ENCODE peak calls at places on chromosomes 2 and 18, in six cellular contexts. X, T, B, S, E and J are unnamed samples.
A peak's percentile ranks its signal among the peaks of the same experiment; 100 is the strongest.

GRCh38 chr18:12891561-12891960 is 7.5 kb upstream of the PTPN2 start:
- DNase-seq in X (no peak), T (no peak), S (no peak), B (no peak), E (no peak), J (no peak)

GRCh38 chr2:48902521-48902920 is 147.0 kb upstream of the LHCGR start:
- DNase-seq in E (peak; percentile 32), X (no peak), T (no peak), S (no peak), B (no peak), J (no peak)

GRCh38 chr2:168460561-168460960 is 4.5 kb downstream of the CERS6 start:
- DNase-seq in X (no peak), T (no peak), E (no peak), B (no peak), S (no peak), J (no peak)

GRCh38 chr18:39635966-39636365 is 2070.4 kb upstream of the CELF4 start:
- DNase-seq in B (no peak), S (no peak), X (no peak), E (no peak), T (no peak), J (no peak)

GRCh38 chr2:233044974-233045535 is 12.6 kb downstream of the NEU2 start:
- DNase-seq in T (no peak), X (no peak), E (no peak), S (no peak), B (peak; percentile 21), J (no peak)

GRCh38 chr2:210477496-210477895 is 937 bp upstream of the LANCL1 start:
- DNase-seq in E (peak; percentile 71), X (no peak), B (peak; percentile 48), T (peak; percentile 33), S (no peak), J (peak; percentile 30)

GRCh38 chr2:148909114-148909513 is 34.1 kb downstream of the KIF5C start:
- DNase-seq in X (no peak), B (no peak), T (peak; percentile 31), S (no peak), E (peak; percentile 27), J (no peak)

GRCh38 chr2:126893606-126894005 is 5.1 kb upstream of the TEX51 start:
- DNase-seq in B (no peak), E (no peak), S (no peak), X (no peak), T (no peak), J (no peak)

GRCh38 chr18:58896268-58896667 is 31.6 kb downstream of the ZNF532 start:
- DNase-seq in T (no peak), B (no peak), E (no peak), X (no peak), S (no peak), J (no peak)

GRCh38 chr2:96531366-96531765 is 5.2 kb upstream of the ARID5A start:
- DNase-seq in X (no peak), E (no peak), T (peak; percentile 62), S (no peak), B (peak; percentile 59), J (no peak)

GRCh38 chr2:63186331-63186730 is 135.7 kb downstream of the OTX1 start:
- DNase-seq in B (no peak), E (no peak), S (no peak), T (no peak), X (no peak), J (peak; percentile 12)

GRCh38 chr2:69980408-69980807 is 19.0 kb upstream of the ASPRV1 start:
- DNase-seq in X (no peak), S (no peak), B (no peak), T (no peak), E (no peak), J (no peak)

GRCh38 chr2:212327171-212327809 is 211.3 kb downstream of the ERBB4 start:
- DNase-seq in B (no peak), E (no peak), S (no peak), T (no peak), X (no peak), J (no peak)

GRCh38 chr2:200223385-200223784 is 83.1 kb upstream of the SPATS2L start:
- DNase-seq in E (no peak), B (peak; percentile 48), T (no peak), X (no peak), S (no peak), J (no peak)

GRCh38 chr2:239111401-239112100 is 263.7 kb downstream of the TWIST2 start:
- DNase-seq in S (no peak), T (peak; percentile 51), B (no peak), X (no peak), E (no peak), J (no peak)

GRCh38 chr2:8684885-8685696 is 3.2 kb downstream of the ID2 start:
- DNase-seq in S (peak; percentile 58), X (peak; percentile 47), T (peak; percentile 75), E (peak; percentile 72), B (peak; percentile 83), J (no peak)

GRCh38 chr2:102082591-102083586 is 59.7 kb upstream of the IL1R1 start:
- DNase-seq in S (no peak), E (no peak), T (no peak), X (no peak), B (peak; percentile 76), J (peak; percentile 49)

GRCh38 chr18:79926306-79926705 is 25.1 kb downstream of the SLC66A2 start:
- DNase-seq in S (no peak), T (peak; percentile 15), X (no peak), E (no peak), B (peak; percentile 35), J (no peak)

GRCh38 chr2:120935339-120936313 is 200.0 kb downstream of the GLI2 start:
- DNase-seq in X (peak; percentile 29), B (no peak), S (peak; percentile 64), T (no peak), E (no peak), J (no peak)

GRCh38 chr18:7645756-7646155 is 78.6 kb downstream of the PTPRM start:
- DNase-seq in S (peak; percentile 40), B (no peak), X (no peak), E (no peak), T (no peak), J (peak; percentile 17)

GRCh38 chr18:36186461-36187137 is 698 bp upstream of the MOCOS start:
- DNase-seq in E (peak; percentile 73), X (no peak), B (peak; percentile 73), S (no peak), T (peak; percentile 74), J (peak; percentile 6)

GRCh38 chr2:220178991-220179695 is 551.7 kb downstream of the SLC4A3 start:
- DNase-seq in E (no peak), X (no peak), B (no peak), T (no peak), S (no peak), J (no peak)

GRCh38 chr2:10283106-10284062 is 19.3 kb upstream of the HPCAL1 start:
- DNase-seq in S (no peak), T (no peak), B (peak; percentile 68), E (no peak), X (peak; percentile 38), J (peak; percentile 20)

GRCh38 chr2:125638345-125638744 is 1017.6 kb upstream of the GYPC start:
- DNase-seq in E (no peak), T (no peak), X (no peak), B (no peak), S (no peak), J (no peak)

GRCh38 chr2:109030870-109031480 is 42.0 kb upstream of the EDAR start:
- DNase-seq in E (peak; percentile 11), T (no peak), X (no peak), B (no peak), S (no peak), J (no peak)

DNA sequence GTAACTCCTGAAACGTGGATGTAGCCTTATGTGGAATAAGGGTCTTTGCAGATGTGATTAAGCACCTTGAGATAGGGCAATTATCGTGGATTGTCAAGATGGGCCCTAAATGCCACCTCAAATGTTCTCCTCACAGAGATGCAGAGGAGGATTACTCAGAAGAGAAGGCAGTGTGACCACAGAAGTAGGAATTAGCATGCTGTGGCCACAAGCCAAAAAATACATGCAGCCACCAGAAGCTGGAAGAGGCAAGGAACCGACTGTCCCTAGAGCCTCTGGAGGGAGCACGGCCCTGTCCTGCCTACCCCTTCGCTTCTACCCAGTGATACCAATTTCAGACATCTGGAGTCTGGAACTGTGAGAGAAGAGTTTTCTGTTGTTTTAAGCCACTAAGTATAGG is 47.3 kb upstream of the MGAT5 start:
- DNase-seq in S (no peak), E (no peak), T (no peak), X (no peak), B (peak; percentile 75), J (no peak)
- H3K4me1 ChIP-seq in S (no peaks in the 10 kb centered on the region), E (peaks cover 59% of the 10 kb centered on the region), T (peaks cover 6% of the 10 kb centered on the region), X (peaks cover 17% of the 10 kb centered on the region), B (no peaks in the 10 kb centered on the region), J (no peaks in the 10 kb centered on the region)

GRCh38 chr2:36461039-36461681 is 105.6 kb downstream of the CRIM1 start:
- DNase-seq in E (peak; percentile 82), S (no peak), B (no peak), X (peak; percentile 4), T (no peak), J (peak; percentile 87)
- H3K4me1 ChIP-seq in E (peaks cover 71% of the 10 kb centered on the region), S (no peaks in the 10 kb centered on the region), B (peaks cover 10% of the 10 kb centered on the region), X (peaks cover 7% of the 10 kb centered on the region), T (peaks cover 12% of the 10 kb centered on the region), J (peaks cover 35% of the 10 kb centered on the region)

GRCh38 chr2:42961948-42962347 is 169.6 kb upstream of the HAAO start:
- DNase-seq in T (peak; percentile 46), X (no peak), B (no peak), E (no peak), S (no peak), J (no peak)
- H3K4me1 ChIP-seq in T (peaks cover 63% of the 10 kb centered on the region), X (peaks cover 26% of the 10 kb centered on the region), B (no peaks in the 10 kb centered on the region), E (peaks cover 36% of the 10 kb centered on the region), S (peaks cover 15% of the 10 kb centered on the region), J (peaks cover 4% of the 10 kb centered on the region)

DNA sequence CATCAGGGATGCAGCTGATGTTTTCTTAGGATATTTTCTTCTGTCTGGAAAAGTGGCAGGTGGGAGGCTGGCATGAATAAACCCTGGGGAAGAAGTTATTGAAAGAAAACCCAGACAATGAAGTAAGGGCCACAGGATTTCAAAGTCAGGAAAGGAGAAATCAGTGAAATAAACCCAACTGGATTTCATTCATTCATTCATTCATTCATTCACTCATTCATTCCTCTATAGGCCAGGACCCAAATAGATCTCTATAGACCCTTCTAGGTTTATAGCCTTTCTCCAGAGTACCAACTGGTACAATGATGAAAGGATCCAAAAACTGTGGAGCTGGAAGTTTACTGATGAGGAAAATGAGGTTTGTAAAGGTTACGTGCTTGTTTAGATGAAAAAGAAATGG is 67.3 kb upstream of the DNMT3A start:
- DNase-seq in T (no peak), B (no peak), X (no peak), E (no peak), S (no peak), J (no peak)
- H3K4me1 ChIP-seq in T (peaks cover 3% of the 10 kb centered on the region), B (no peaks in the 10 kb centered on the region), X (no peaks in the 10 kb centered on the region), E (no peaks in the 10 kb centered on the region), S (no peaks in the 10 kb centered on the region), J (no peaks in the 10 kb centered on the region)

DNA sequence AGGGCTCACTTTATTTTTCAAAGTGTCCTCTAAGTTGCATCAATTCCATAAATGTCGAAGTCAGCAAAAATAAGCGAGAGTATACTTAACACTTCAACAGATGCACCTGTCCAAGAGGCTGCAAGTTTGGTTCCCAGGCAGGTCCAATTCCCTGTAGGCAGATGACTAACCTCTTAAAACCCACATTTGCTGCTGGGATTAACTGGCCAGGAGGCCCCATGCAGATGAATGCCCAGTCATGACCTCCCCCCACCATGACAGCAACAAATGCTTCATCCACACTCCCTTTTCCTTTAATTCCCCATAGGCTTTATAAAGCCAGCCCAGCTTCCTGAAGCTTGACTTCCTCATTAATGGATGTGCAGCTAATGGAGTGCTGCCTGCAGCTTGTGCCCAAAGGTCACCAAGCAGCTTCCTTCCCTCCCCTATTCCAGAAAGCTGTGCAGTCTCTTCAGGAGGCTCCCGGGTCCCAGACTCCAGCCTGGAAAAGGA is 35.7 kb downstream of the REEP1 start:
- DNase-seq in S (no peak), E (no peak), T (no peak), X (peak; percentile 17), B (no peak), J (no peak)
- H3K4me1 ChIP-seq in S (no peaks in the 10 kb centered on the region), E (no peaks in the 10 kb centered on the region), T (peaks cover 9% of the 10 kb centered on the region), X (peaks cover 4% of the 10 kb centered on the region), B (no peaks in the 10 kb centered on the region), J (no peaks in the 10 kb centered on the region)